ENCODE peak calls at places on chromosomes 2 and 18, in eight cellular contexts. B, L, W, N, K, Z, E and H are unnamed samples.

GRCh38 chr18:48454146-48454796 is 45.1 kb upstream of the ZBTB7C start:
- DNase-seq in B (no peak), L (no peak), W (no peak), N (no peak), K (no peak), Z (no peak), E (peak), H (no peak)

GRCh38 chr2:136130511-136130910 is 12.6 kb upstream of the CXCR4 start:
- DNase-seq in B (no peak), L (no peak), W (no peak), N (no peak), K (no peak), Z (no peak), E (no peak), H (no peak)

GRCh38 chr2:154439156-154439555 is 259.3 kb upstream of the KCNJ3 start:
- DNase-seq in B (no peak), L (no peak), W (no peak), N (no peak), K (no peak), Z (no peak), E (no peak), H (no peak)

GRCh38 chr18:43847164-43848091 is 570.1 kb upstream of the SYT4 start:
- DNase-seq in B (no peak), L (no peak), W (no peak), N (no peak), K (no peak), Z (no peak), E (no peak), H (no peak)

GRCh38 chr2:158291544-158292175 is 164.9 kb downstream of the CCDC148 start:
- DNase-seq in B (no peak), L (no peak), W (no peak), N (no peak), K (no peak), Z (no peak), E (no peak), H (no peak)

GRCh38 chr2:240819404-240820013 is 510 bp downstream of the KIF1A start:
- DNase-seq in B (no peak), L (no peak), W (no peak), N (no peak), K (no peak), Z (no peak), E (no peak), H (no peak)

GRCh38 chr2:10773841-10774341 is 38.7 kb downstream of the PDIA6 start:
- DNase-seq in B (peak), L (no peak), W (no peak), N (no peak), K (no peak), Z (no peak), E (peak), H (no peak)

GRCh38 chr2:169735623-169736022 is 2.0 kb downstream of the KLHL23 start:
- DNase-seq in B (no peak), L (no peak), W (no peak), N (no peak), K (no peak), Z (no peak), E (no peak), H (no peak)

GRCh38 chr2:88831071-88831791 is 139.8 kb downstream of the RPIA start:
- DNase-seq in B (no peak), L (no peak), W (no peak), N (no peak), K (no peak), Z (no peak), E (peak), H (no peak)

GRCh38 chr2:148974126-148974525 is 64.4 kb upstream of the LYPD6B start:
- DNase-seq in B (no peak), L (no peak), W (no peak), N (no peak), K (no peak), Z (no peak), E (no peak), H (no peak)

GRCh38 chr2:31337197-31337596 is 77.3 kb downstream of the XDH start:
- DNase-seq in B (no peak), L (no peak), W (no peak), N (no peak), K (no peak), Z (no peak), E (no peak), H (no peak)

GRCh38 chr2:14925471-14925870 is 293.0 kb downstream of the LRATD1 start:
- DNase-seq in B (no peak), L (no peak), W (no peak), N (no peak), K (no peak), Z (no peak), E (no peak), H (no peak)

GRCh38 chr2:237996041-237996593 is 29.3 kb downstream of the UBE2F start:
- DNase-seq in B (peak), L (no peak), W (no peak), N (no peak), K (no peak), Z (peak), E (peak), H (no peak)

GRCh38 chr18:8609711-8610441 is 639 bp downstream of the RAB12 start:
- DNase-seq in B (no peak), L (peak), W (peak), N (peak), K (no peak), Z (no peak), E (no peak), H (no peak)

GRCh38 chr2:19664651-19665050 is 237.1 kb downstream of the TTC32 start:
- DNase-seq in B (no peak), L (no peak), W (no peak), N (no peak), K (no peak), Z (no peak), E (peak), H (no peak)

GRCh38 chr2:43224571-43225092 is 1.8 kb downstream of the ZFP36L2 start:
- DNase-seq in B (no peak), L (peak), W (no peak), N (peak), K (no peak), Z (no peak), E (no peak), H (no peak)

GRCh38 chr18:9736942-9737813 is 29.1 kb downstream of the RAB31 start:
- DNase-seq in B (no peak), L (peak), W (no peak), N (no peak), K (no peak), Z (no peak), E (peak), H (no peak)

GRCh38 chr2:27720004-27720551 is 51.4 kb upstream of the MRPL33 start:
- DNase-seq in B (peak), L (peak), W (no peak), N (no peak), K (no peak), Z (peak), E (peak), H (peak)

GRCh38 chr2:222799262-222799918 is 61.4 kb upstream of the ACSL3 start:
- DNase-seq in B (no peak), L (no peak), W (no peak), N (no peak), K (no peak), Z (no peak), E (no peak), H (no peak)

GRCh38 chr2:201654611-201655384 is 11.5 kb upstream of the TMEM237 start:
- DNase-seq in B (no peak), L (no peak), W (no peak), N (no peak), K (no peak), Z (no peak), E (no peak), H (no peak)

GRCh38 chr18:46062781-46063180 is 9.3 kb downstream of the PSTPIP2 start:
- DNase-seq in B (no peak), L (peak), W (no peak), N (no peak), K (no peak), Z (no peak), E (peak), H (no peak)

GRCh38 chr2:161580426-161580825 is 43.8 kb upstream of the SLC4A10 start:
- DNase-seq in B (no peak), L (no peak), W (no peak), N (no peak), K (no peak), Z (no peak), E (no peak), H (no peak)

GRCh38 chr2:42736598-42737322 is 27.2 kb downstream of the OXER1 start:
- DNase-seq in B (no peak), L (no peak), W (no peak), N (no peak), K (no peak), Z (no peak), E (peak), H (no peak)

GRCh38 chr2:217124050-217124449 is 264.2 kb upstream of the TNP1 start:
- DNase-seq in B (no peak), L (no peak), W (no peak), N (no peak), K (no peak), Z (no peak), E (no peak), H (no peak)

GRCh38 chr2:15173506-15173905 is 387.6 kb downstream of the NBAS start:
- DNase-seq in B (no peak), L (no peak), W (no peak), N (no peak), K (no peak), Z (no peak), E (no peak), H (no peak)

GRCh38 chr2:149990965-149991364 is 403.4 kb upstream of the MMADHC start:
- DNase-seq in B (no peak), L (no peak), W (no peak), N (no peak), K (no peak), Z (no peak), E (no peak), H (no peak)

GRCh38 chr18:57772387-57772799 is 30.7 kb downstream of the ATP8B1 start:
- DNase-seq in B (peak), L (no peak), W (no peak), N (peak), K (no peak), Z (no peak), E (no peak), H (no peak)

GRCh38 chr2:217184242-217184641 is 324.4 kb upstream of the TNP1 start:
- DNase-seq in B (no peak), L (no peak), W (no peak), N (no peak), K (no peak), Z (no peak), E (no peak), H (no peak)

GRCh38 chr18:75638223-75638596 is 210.7 kb upstream of the SMIM21 start:
- DNase-seq in B (no peak), L (no peak), W (no peak), N (no peak), K (no peak), Z (no peak), E (peak), H (no peak)
- TF ChIP-seq CTCF in B (no peak), L (no peak), W (no peak), N (no peak), K (no peak), Z (no peak), E (peak), H (no peak)

GRCh38 chr2:75561566-75562512 is 1.1 kb upstream of the EVA1A start:
- DNase-seq in B (peak), L (no peak), W (no peak), N (no peak), K (no peak), Z (no peak), E (peak), H (no peak)
- H3K4me3 ChIP-seq in B (no peak), L (no peak), W (no peak), N (no peak), K (no peak), Z (no peak), E (peak), H (peak)

DNA sequence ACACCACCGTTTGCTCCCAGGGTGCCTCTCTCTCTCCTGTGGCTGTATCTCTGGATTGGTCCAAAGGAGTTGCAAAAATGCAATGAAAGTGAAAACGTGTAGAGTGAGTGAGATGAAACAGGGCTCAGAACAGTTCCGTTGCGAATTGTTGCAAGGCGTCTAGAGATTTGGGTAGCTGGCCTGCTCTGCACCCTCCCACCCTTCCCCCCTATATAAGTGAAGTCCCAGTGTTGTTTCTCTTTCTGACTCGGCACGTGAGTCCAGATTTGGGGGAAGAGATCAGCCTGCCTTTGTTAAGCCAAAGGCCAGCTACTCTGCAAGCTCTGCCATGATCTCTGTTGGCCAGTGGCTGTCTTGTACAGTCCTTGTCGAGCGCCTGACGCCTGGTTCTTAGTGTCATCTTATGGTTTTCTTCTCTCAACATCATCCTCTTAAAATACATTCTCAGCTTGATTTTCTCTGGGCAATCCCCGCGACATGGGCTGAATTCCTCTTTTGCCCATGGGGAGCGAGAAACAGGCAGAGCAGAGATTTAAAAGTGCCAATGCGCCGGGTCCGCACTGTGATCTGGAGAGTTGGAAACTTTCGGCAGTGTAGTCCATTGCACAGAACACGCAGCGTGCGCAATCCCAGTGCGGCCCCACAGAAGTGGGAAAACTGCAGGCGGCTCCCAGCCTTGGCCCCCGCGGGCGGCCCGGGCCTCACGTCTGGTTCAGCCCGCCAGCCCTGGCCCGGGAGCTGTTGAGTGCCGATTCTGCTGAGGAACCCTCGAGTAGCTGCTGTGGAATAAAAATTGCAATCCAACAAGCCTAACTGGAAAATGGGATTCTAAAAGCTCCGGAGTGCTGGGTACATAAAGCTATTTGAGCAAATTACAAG is 9.3 kb downstream of the MEIS1 start:
- DNase-seq in B (no peak), L (no peak), W (no peak), N (no peak), K (no peak), Z (no peak), E (no peak), H (no peak)
- H3K27ac ChIP-seq in B (peak), L (no peak), W (no peak), N (peak), K (peak), Z (peak), E (no peak), H (no peak)

GRCh38 chr18:7173216-7173615 is 55.6 kb upstream of the LAMA1 start:
- DNase-seq in B (no peak), L (no peak), W (no peak), N (no peak), K (no peak), Z (no peak), E (no peak), H (no peak)

GRCh38 chr18:7177131-7177744 is 53.7 kb upstream of the LRRC30 start:
- DNase-seq in B (peak), L (peak), W (no peak), N (no peak), K (no peak), Z (no peak), E (peak), H (no peak)

GRCh38 chr18:7170292-7170691 is 52.7 kb upstream of the LAMA1 start:
- DNase-seq in B (no peak), L (no peak), W (no peak), N (no peak), K (no peak), Z (no peak), E (no peak), H (no peak)

GRCh38 chr18:7172611-7173010 is 55.0 kb upstream of the LAMA1 start:
- DNase-seq in B (no peak), L (no peak), W (no peak), N (no peak), K (no peak), Z (no peak), E (peak), H (no peak)

GRCh38 chr18:7174359-7175107 is 56.4 kb upstream of the LRRC30 start:
- DNase-seq in B (no peak), L (no peak), W (no peak), N (peak), K (no peak), Z (no peak), E (peak), H (no peak)
- TF ChIP-seq CTCF in B (no peak), L (peak), W (no peak), N (peak), K (no peak), Z (no peak), E (peak), H (no peak)

DNA sequence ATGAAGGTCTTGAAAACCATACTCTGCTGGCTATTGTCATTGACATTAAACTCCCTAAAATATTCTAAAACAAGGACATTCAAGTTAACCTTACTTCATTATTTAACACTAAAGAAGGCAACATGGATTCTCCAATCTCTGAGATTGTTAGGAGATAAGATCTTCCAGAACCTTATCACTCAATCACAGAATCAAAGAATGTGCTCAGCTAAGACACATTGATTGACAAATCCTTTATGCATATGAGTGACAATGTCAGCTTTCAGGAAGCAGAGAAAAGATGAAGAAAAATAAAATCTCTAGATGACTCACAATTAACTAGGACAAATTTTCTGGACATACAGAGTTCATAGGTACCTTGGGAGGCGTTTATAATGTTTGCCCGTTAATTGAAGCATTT is 787.2 kb downstream of the TSN start:
- DNase-seq in B (no peak), L (no peak), W (no peak), N (no peak), K (no peak), Z (no peak), E (no peak), H (no peak)
- H3K4me3 ChIP-seq in B (no peak), L (no peak), W (no peak), N (no peak), K (no peak), Z (no peak), E (no peak), H (no peak)

GRCh38 chr2:121994238-121995206 is 239.1 kb downstream of the TSN start:
- DNase-seq in B (no peak), L (no peak), W (no peak), N (no peak), K (no peak), Z (no peak), E (no peak), H (no peak)
- H3K27ac ChIP-seq in B (no peak), L (no peak), W (no peak), N (no peak), K (no peak), Z (no peak), E (no peak), H (no peak)

GRCh38 chr2:96264086-96264485 is 1.7 kb downstream of the TMEM127 start:
- DNase-seq in B (no peak), L (no peak), W (no peak), N (no peak), K (no peak), Z (no peak), E (no peak), H (no peak)

GRCh38 chr2:96264656-96265348 is 995 bp downstream of the TMEM127 start:
- DNase-seq in B (peak), L (peak), W (no peak), N (peak), K (no peak), Z (no peak), E (no peak), H (no peak)

GRCh38 chr2:96265349-96265839 is 403 bp downstream of the TMEM127 start:
- DNase-seq in B (peak), L (peak), W (no peak), N (peak), K (peak), Z (peak), E (peak), H (no peak)

GRCh38 chr2:96265840-96266569 is at the start of the genes CIAO1 and TMEM127:
- DNase-seq in B (peak), L (peak), W (peak), N (peak), K (peak), Z (peak), E (peak), H (peak)

GRCh38 chr2:96267159-96267971 is 1.3 kb downstream of the CIAO1 start:
- DNase-seq in B (peak), L (peak), W (no peak), N (no peak), K (no peak), Z (no peak), E (peak), H (no peak)
- TF ChIP-seq CTCF in B (no peak), L (peak), W (no peak), N (peak), K (peak), Z (no peak), E (peak), H (peak)

GRCh38 chr18:35497334-35498197 is at the start of gene INO80C:
- DNase-seq in B (peak), L (peak), W (peak), N (peak), K (peak), Z (peak), E (peak), H (peak)

GRCh38 chr18:35491689-35492077 is 6.1 kb downstream of the INO80C start:
- DNase-seq in B (no peak), L (peak), W (no peak), N (no peak), K (no peak), Z (no peak), E (no peak), H (no peak)

GRCh38 chr18:35497006-35497333 is 790 bp downstream of the INO80C start:
- DNase-seq in B (no peak), L (peak), W (no peak), N (no peak), K (no peak), Z (no peak), E (no peak), H (no peak)

GRCh38 chr18:35494281-35494825 is 3.4 kb downstream of the INO80C start:
- DNase-seq in B (no peak), L (no peak), W (no peak), N (no peak), K (no peak), Z (no peak), E (no peak), H (no peak)

GRCh38 chr18:35495821-35496368 is 1.9 kb downstream of the INO80C start:
- DNase-seq in B (no peak), L (peak), W (no peak), N (no peak), K (no peak), Z (no peak), E (no peak), H (no peak)
- H3K4me3 ChIP-seq in B (no peak), L (peak), W (no peak), N (no peak), K (no peak), Z (no peak), E (no peak), H (no peak)